ENCODE peak calls at places on chromosome X, in nine cellular contexts. X is nephron progenitor cell, R is A549, I is adipocyte, O is HFF-Myc, H is AG04449, U is WTC11, Z is caudate nucleus, M is renal cortical epithelial cell. T is an unnamed sample.

GRCh38 chrX:30513284-30513683 is 64.3 kb downstream of the TASL start:
- DNase-seq in X (no peak), R (peak; percentile 16), I (peak; percentile 18), O (no peak), H (no peak), U (no peak), Z (no peak), M (no peak), T (no peak)

GRCh38 chrX:107450823-107451509 is 1.5 kb downstream of the FRMPD3 start:
- DNase-seq in X (peak; percentile 65), R (peak; percentile 16), I (no peak), O (no peak), H (no peak), U (peak; percentile 76), Z (no peak), M (no peak), T (no peak)

GRCh38 chrX:96987228-96987627 is 103.5 kb downstream of the RPA4 start:
- DNase-seq in X (no peak), R (no peak), I (peak; percentile 43), O (no peak), H (no peak), U (no peak), Z (no peak), M (no peak), T (peak; percentile 46)

GRCh38 chrX:46551494-46552128 is 6.4 kb upstream of the ZNF674 start:
- DNase-seq in X (no peak), R (no peak), I (peak; percentile 23), O (no peak), H (no peak), U (peak; percentile 28), Z (no peak), M (no peak), T (peak; percentile 63)

GRCh38 chrX:122565952-122566351 is 618.1 kb upstream of the GRIA3 start:
- DNase-seq in X (no peak), R (peak; percentile 9), I (peak; percentile 93), O (peak; percentile 94), H (peak; percentile 93), U (no peak), Z (no peak), M (peak; percentile 92), T (peak; percentile 98)

GRCh38 chrX:23251043-23251442 is 83.6 kb upstream of the PTCHD1 start:
- DNase-seq in X (no peak), R (no peak), I (no peak), O (no peak), H (no peak), U (no peak), Z (no peak), M (no peak), T (no peak)

GRCh38 chrX:30504309-30504708 is 73.3 kb downstream of the TASL start:
- DNase-seq in X (no peak), R (peak; percentile 30), I (peak; percentile 68), O (no peak), H (no peak), U (no peak), Z (no peak), M (peak; percentile 33), T (peak; percentile 40)

GRCh38 chrX:41033299-41033698 is 51.9 kb upstream of the USP9X start:
- DNase-seq in X (no peak), R (peak; percentile 82), I (no peak), O (no peak), H (no peak), U (no peak), Z (no peak), M (no peak), T (no peak)

GRCh38 chrX:27815209-27815608 is 7.4 kb downstream of the MAGEB10 start:
- DNase-seq in X (no peak), R (peak; percentile 32), I (no peak), O (no peak), H (no peak), U (no peak), Z (no peak), M (peak; percentile 3), T (no peak)

GRCh38 chrX:41558531-41558930 is 111.4 kb downstream of the NYX start:
- DNase-seq in X (no peak), R (peak; percentile 29), I (peak; percentile 52), O (no peak), H (no peak), U (no peak), Z (no peak), M (no peak), T (peak; percentile 33)

GRCh38 chrX:2576793-2577192 is 76.0 kb upstream of the DHRSX start:
- DNase-seq in X (no peak), R (peak; percentile 81), I (no peak), O (no peak), H (no peak), U (no peak), Z (no peak), M (no peak), T (peak; percentile 63)

GRCh38 chrX:39336709-39337294 is 535.5 kb downstream of the MID1IP1 start:
- DNase-seq in X (no peak), R (no peak), I (no peak), O (no peak), H (no peak), U (no peak), Z (no peak), M (no peak), T (no peak)

GRCh38 chrX:46637937-46638336 is 64.4 kb downstream of the CHST7 start:
- DNase-seq in X (no peak), R (no peak), I (no peak), O (no peak), H (no peak), U (no peak), Z (no peak), M (peak; percentile 15), T (peak; percentile 28)

GRCh38 chrX:10603612-10604011 is 16.8 kb downstream of the MID1 start:
- DNase-seq in X (no peak), R (no peak), I (no peak), O (no peak), H (no peak), U (no peak), Z (no peak), M (no peak), T (no peak)

GRCh38 chrX:108795240-108795639 is 58.9 kb upstream of the IRS4 start:
- DNase-seq in X (no peak), R (no peak), I (no peak), O (no peak), H (no peak), U (no peak), Z (no peak), M (no peak), T (no peak)

GRCh38 chrX:24153175-24153795 is 3.8 kb downstream of the ZFX start:
- DNase-seq in X (peak; percentile 37), R (peak; percentile 48), I (peak; percentile 52), O (no peak), H (no peak), U (peak; percentile 18), Z (no peak), M (no peak), T (peak; percentile 29)

GRCh38 chrX:57286507-57287251 is at the start of gene FAAH2:
- DNase-seq in X (peak; percentile 12), R (peak; percentile 30), I (no peak), O (no peak), H (no peak), U (peak; percentile 44), Z (no peak), M (peak; percentile 94), T (no peak)

GRCh38 chrX:79325263-79325958 is 41.7 kb downstream of the ITM2A start:
- DNase-seq in X (no peak), R (no peak), I (no peak), O (no peak), H (no peak), U (peak; percentile 11), Z (no peak), M (no peak), T (no peak)

GRCh38 chrX:17375631-17376380 is 806 bp downstream of the NHS start:
- DNase-seq in X (peak; percentile 65), R (peak; percentile 48), I (peak; percentile 48), O (no peak), H (no peak), U (peak; percentile 38), Z (no peak), M (no peak), T (peak; percentile 50)

GRCh38 chrX:48961585-48962091 is 4.2 kb upstream of the OTUD5 start:
- DNase-seq in X (no peak), R (no peak), I (peak; percentile 22), O (no peak), H (no peak), U (no peak), Z (no peak), M (no peak), T (no peak)

GRCh38 chrX:153731117-153731844 is 6.6 kb downstream of the ABCD1 start:
- DNase-seq in X (no peak), R (no peak), I (peak; percentile 83), O (no peak), H (no peak), U (no peak), Z (no peak), M (peak; percentile 47), T (no peak)

GRCh38 chrX:24838624-24839023 is 144.9 kb downstream of the POLA1 start:
- DNase-seq in X (no peak), R (peak; percentile 31), I (peak; percentile 72), O (no peak), H (no peak), U (no peak), Z (no peak), M (peak; percentile 33), T (peak; percentile 43)

GRCh38 chrX:1534321-1535168 is 2.4 kb downstream of the P2RY8 start:
- DNase-seq in X (peak; percentile 16), R (no peak), I (no peak), O (no peak), H (no peak), U (peak; percentile 33), Z (no peak), M (no peak), T (no peak)

GRCh38 chrX:40563784-40564183 is 17.0 kb upstream of the ATP6AP2 start:
- DNase-seq in X (no peak), R (no peak), I (no peak), O (no peak), H (no peak), U (no peak), Z (no peak), M (no peak), T (no peak)

GRCh38 chrX:46569621-46570020 is 3.9 kb upstream of the CHST7 start:
- DNase-seq in X (no peak), R (no peak), I (no peak), O (no peak), H (no peak), U (no peak), Z (no peak), M (no peak), T (no peak)

GRCh38 chrX:150625107-150625506 is 56.7 kb downstream of the MTM1 start:
- DNase-seq in X (no peak), R (no peak), I (no peak), O (no peak), H (no peak), U (no peak), Z (no peak), M (no peak), T (no peak)

GRCh38 chrX:95764972-95765451 is 919.6 kb upstream of the DIAPH2 start:
- DNase-seq in X (no peak), R (peak; percentile 40), I (peak; percentile 50), O (no peak), H (no peak), U (no peak), Z (no peak), M (peak; percentile 15), T (peak; percentile 0)

GRCh38 chrX:30793075-30793766 is 95.8 kb downstream of the TAB3 start:
- DNase-seq in X (no peak), R (no peak), I (no peak), O (no peak), H (no peak), U (no peak), Z (no peak), M (no peak), T (no peak)

GRCh38 chrX:112651766-112652165 is 28.0 kb downstream of the LHFPL1 start:
- DNase-seq in X (no peak), R (no peak), I (no peak), O (no peak), H (no peak), U (no peak), Z (no peak), M (no peak), T (no peak)